ENCODE peak calls at places on chromosomes 5 and 9, in ten cellular contexts. Q is fibroblast of lung; E is endothelial cell; U is NCI-H1436; C is EH; X is activated CD4-positive, alpha-beta T cell treated with anti-CD3 and anti-CD28 coated beads, Interleukin-2, amount 50 U/mL, for 48 hours; M is naive thymus-derived CD4-positive, alpha-beta T cell; S is GM23338; D is retina; W is AG09309. T is an unnamed sample.

GRCh38 chr9:130901498-130902203 is 5.0 kb upstream of the QRFP start:
- DNase-seq in W (no peak), U (no peak), C (no peak), Q (no peak), S (no peak), D (no peak), X (no peak), M (no peak), E (no peak), T (no peak)

GRCh38 chr9:13171261-13171660 is 108.2 kb downstream of the MPDZ start:
- DNase-seq in D (no peak), U (no peak), W (no peak), S (no peak), E (no peak), C (no peak), Q (no peak), M (no peak), X (no peak), T (no peak)

GRCh38 chr5:157253547-157253946 is 12.4 kb upstream of the CYFIP2 start:
- DNase-seq in W (peak), D (peak), S (peak), C (peak), X (peak), M (no peak), E (peak), U (peak), Q (peak), T (peak)

GRCh38 chr5:172417983-172418630 is 36.2 kb downstream of the SH3PXD2B start:
- DNase-seq in E (no peak), U (no peak), D (no peak), M (no peak), Q (peak), X (no peak), S (no peak), W (peak), C (peak), T (no peak)

GRCh38 chr9:114957558-114957957 is 27.2 kb upstream of the TNFSF8 start:
- DNase-seq in W (no peak), E (no peak), D (no peak), U (no peak), M (no peak), C (no peak), X (no peak), S (no peak), Q (no peak), T (no peak)

GRCh38 chr9:100432736-100433135 is 5.8 kb downstream of the MSANTD3 start:
- DNase-seq in X (no peak), W (no peak), D (no peak), C (no peak), Q (no peak), U (no peak), M (no peak), S (no peak), E (no peak), T (no peak)

GRCh38 chr9:88216132-88216995 is 78.1 kb upstream of the SPATA31C2 start:
- DNase-seq in X (no peak), U (no peak), D (no peak), C (no peak), W (no peak), Q (no peak), M (no peak), E (no peak), S (no peak), T (no peak)

GRCh38 chr5:74166064-74166463 is 474.5 kb downstream of the ENC1 start:
- DNase-seq in X (no peak), D (no peak), E (no peak), U (no peak), W (no peak), S (no peak), M (no peak), C (peak), Q (no peak), T (no peak)

GRCh38 chr5:71621268-71621667 is 34.1 kb downstream of the MCCC2 start:
- DNase-seq in M (no peak), S (no peak), D (no peak), U (no peak), X (no peak), W (no peak), C (no peak), Q (no peak), E (no peak), T (no peak)

GRCh38 chr5:180049357-180049673 is 22.2 kb downstream of the RNF130 start:
- DNase-seq in W (no peak), S (no peak), E (no peak), C (no peak), U (no peak), M (no peak), Q (no peak), X (no peak), D (no peak), T (no peak)

GRCh38 chr5:165665735-165666400 is 2160.4 kb downstream of the MAT2B start:
- DNase-seq in Q (no peak), X (no peak), W (no peak), U (no peak), E (no peak), C (no peak), M (no peak), S (no peak), D (no peak), T (no peak)

GRCh38 chr9:89122944-89123343 is 55.7 kb downstream of the SHC3 start:
- DNase-seq in U (no peak), W (peak), E (no peak), X (no peak), C (peak), D (no peak), M (no peak), S (no peak), Q (peak), T (no peak)

GRCh38 chr9:35110327-35110758 is 5.3 kb downstream of the ATOSB start:
- DNase-seq in X (no peak), E (no peak), Q (peak), D (no peak), S (no peak), M (no peak), U (no peak), C (peak), W (no peak), T (no peak)

GRCh38 chr5:177362871-177363507 is 5.3 kb downstream of the RGS14 start:
- DNase-seq in D (peak), C (peak), E (peak), W (no peak), Q (peak), S (peak), M (peak), U (no peak), X (peak), T (no peak)

GRCh38 chr5:144139586-144139985 is 30.9 kb downstream of the YIPF5 start:
- DNase-seq in X (no peak), M (no peak), C (peak), W (no peak), Q (peak), E (no peak), D (no peak), U (no peak), S (no peak), T (no peak)

GRCh38 chr5:123785160-123786001 is 273.4 kb downstream of the CSNK1G3 start:
- DNase-seq in E (no peak), U (peak), M (no peak), Q (peak), D (no peak), S (peak), X (no peak), C (peak), W (no peak), T (no peak)

GRCh38 chr5:150180241-150181027 is 9.4 kb upstream of the SLC6A7 start:
- DNase-seq in S (no peak), E (no peak), U (no peak), W (no peak), Q (peak), C (no peak), M (no peak), D (no peak), X (no peak), T (no peak)

GRCh38 chr5:113487411-113487778 is 858 bp downstream of the MCC start:
- DNase-seq in E (peak), W (no peak), M (no peak), Q (peak), U (no peak), X (peak), D (no peak), C (peak), S (peak), T (no peak)

GRCh38 chr5:121797677-121798518 is 53.8 kb upstream of the FTMT start:
- DNase-seq in D (no peak), Q (no peak), C (no peak), X (no peak), W (no peak), M (no peak), S (peak), U (no peak), E (no peak), T (no peak)

GRCh38 chr5:6340100-6340499 is 38.2 kb downstream of the MED10 start:
- DNase-seq in X (no peak), Q (no peak), E (no peak), W (no peak), S (no peak), C (no peak), M (no peak), D (no peak), U (no peak), T (no peak)

GRCh38 chr9:99109522-99109921 is 4.6 kb downstream of the TGFBR1 start:
- DNase-seq in Q (peak), E (no peak), M (no peak), X (no peak), C (peak), W (peak), U (no peak), D (no peak), S (no peak), T (no peak)

GRCh38 chr5:68535121-68535520 is 319.6 kb downstream of the PIK3R1 start:
- DNase-seq in X (no peak), D (no peak), M (no peak), U (no peak), Q (no peak), E (no peak), S (no peak), W (no peak), C (no peak), T (no peak)

GRCh38 chr9:77897292-77897691 is 134.3 kb downstream of the GNAQ start:
- DNase-seq in W (no peak), C (no peak), E (no peak), M (no peak), U (peak), X (no peak), Q (peak), D (no peak), S (peak), T (no peak)

GRCh38 chr5:81091199-81091598 is 131.0 kb downstream of the RASGRF2 start:
- DNase-seq in C (no peak), W (no peak), X (no peak), Q (no peak), D (no peak), U (no peak), M (no peak), E (no peak), S (no peak), T (no peak)

GRCh38 chr9:81801190-81801589 is 111.8 kb upstream of the TLE1 start:
- DNase-seq in U (no peak), Q (no peak), M (no peak), W (no peak), D (peak), X (no peak), C (peak), E (no peak), S (no peak), T (no peak)

GRCh38 chr9:123368481-123369153 is 12.6 kb downstream of the CRB2 start:
- DNase-seq in X (no peak), C (no peak), W (no peak), M (no peak), E (no peak), Q (no peak), U (no peak), D (no peak), S (no peak), T (no peak)

GRCh38 chr9:90095682-90096081 is 490.9 kb downstream of the GADD45G start:
- DNase-seq in D (peak), E (no peak), U (peak), X (no peak), C (no peak), M (no peak), Q (no peak), S (peak), W (no peak), T (no peak)

T was measured in KG1.